ENCODE peak calls at places on chromosomes 7 and 10, in eight cellular contexts. S is adipocyte; C is CD8-positive, alpha-beta memory T cell; F is body of pancreas; A is WERI-Rb-1; R is brain microvascular endothelial cell; V is ovary; I is foreskin fibroblast. W is an unnamed sample.

GRCh38 chr10:77287647-77288120 is 349.9 kb downstream of the KCNMA1 start:
- DNase-seq in S (no peak), C (no peak), F (peak; percentile 59), A (no peak), R (no peak), V (no peak), I (peak; percentile 29), W (no peak)

GRCh38 chr10:66990431-66990830 is 64.6 kb downstream of the LRRTM3 start:
- DNase-seq in S (no peak), C (no peak), F (no peak), A (no peak), R (no peak), V (no peak), I (no peak), W (no peak)

GRCh38 chr10:30270247-30270646 is 78.8 kb downstream of the MTPAP start:
- DNase-seq in S (peak; percentile 74), C (no peak), F (no peak), A (no peak), R (no peak), V (no peak), I (peak; percentile 24), W (no peak)

GRCh38 chr7:139702313-139702731 is 75.5 kb downstream of the HIPK2 start:
- DNase-seq in S (no peak), C (no peak), F (no peak), A (no peak), R (no peak), V (peak; percentile 41), I (no peak), W (peak; percentile 34)

GRCh38 chr7:47521041-47521795 is 60.7 kb downstream of the TNS3 start:
- DNase-seq in S (no peak), C (no peak), F (no peak), A (no peak), R (no peak), V (no peak), I (no peak), W (no peak)

GRCh38 chr7:116209561-116210070 is 723 bp upstream of the TES start:
- DNase-seq in S (no peak), C (no peak), F (no peak), A (no peak), R (no peak), V (no peak), I (no peak), W (no peak)

GRCh38 chr10:14971867-14972448 is 12.8 kb downstream of the MEIG1 start:
- DNase-seq in S (peak; percentile 19), C (peak; percentile 55), F (peak; percentile 41), A (peak; percentile 33), R (no peak), V (no peak), I (no peak), W (peak; percentile 45)

GRCh38 chr10:6061056-6061455 is 1.1 kb downstream of the IL2RA start:
- DNase-seq in S (no peak), C (no peak), F (no peak), A (no peak), R (no peak), V (no peak), I (no peak), W (peak; percentile 5)

GRCh38 chr7:80918909-80919721 is at the start of gene SEMA3C:
- DNase-seq in S (peak; percentile 98), C (no peak), F (peak; percentile 88), A (peak; percentile 84), R (peak; percentile 90), V (peak; percentile 95), I (peak; percentile 99), W (peak; percentile 94)

GRCh38 chr10:69337312-69338132 is 59.2 kb downstream of the HK1 start:
- DNase-seq in S (peak; percentile 46), C (no peak), F (peak; percentile 55), A (no peak), R (peak; percentile 89), V (no peak), I (peak; percentile 90), W (no peak)

GRCh38 chr10:128978211-128978610 is 488.8 kb upstream of the MGMT start:
- DNase-seq in S (no peak), C (no peak), F (no peak), A (no peak), R (no peak), V (no peak), I (no peak), W (no peak)

GRCh38 chr7:70017371-70017770 is 419.1 kb downstream of the AUTS2 start:
- DNase-seq in S (peak; percentile 28), C (no peak), F (no peak), A (no peak), R (no peak), V (no peak), I (no peak), W (no peak)

GRCh38 chr10:79264942-79265341 is 82.3 kb upstream of the PPIF start:
- DNase-seq in S (no peak), C (no peak), F (no peak), A (no peak), R (peak; percentile 70), V (no peak), I (no peak), W (no peak)

GRCh38 chr10:28331821-28332220 is 29.0 kb upstream of the MPP7 start:
- DNase-seq in S (peak; percentile 92), C (no peak), F (peak; percentile 38), A (no peak), R (peak; percentile 87), V (no peak), I (peak; percentile 82), W (no peak)

GRCh38 chr7:46982928-46983327 is 599.0 kb downstream of the TNS3 start:
- DNase-seq in S (no peak), C (no peak), F (no peak), A (no peak), R (no peak), V (no peak), I (no peak), W (no peak)

GRCh38 chr7:197413-198335 is 5.3 kb downstream of the FAM20C start:
- DNase-seq in S (no peak), C (no peak), F (no peak), A (no peak), R (no peak), V (no peak), I (no peak), W (no peak)

GRCh38 chr7:195830-196128 is 3.4 kb downstream of the FAM20C start:
- DNase-seq in S (no peak), C (no peak), F (no peak), A (no peak), R (no peak), V (no peak), I (no peak), W (no peak)

GRCh38 chr7:194996-195829 is 2.8 kb downstream of the FAM20C start:
- DNase-seq in S (peak; percentile 69), C (no peak), F (no peak), A (no peak), R (no peak), V (no peak), I (peak; percentile 66), W (no peak)

GRCh38 chr7:196778-197321 is 4.5 kb downstream of the FAM20C start:
- DNase-seq in S (no peak), C (no peak), F (no peak), A (no peak), R (no peak), V (no peak), I (no peak), W (no peak)

DNA sequence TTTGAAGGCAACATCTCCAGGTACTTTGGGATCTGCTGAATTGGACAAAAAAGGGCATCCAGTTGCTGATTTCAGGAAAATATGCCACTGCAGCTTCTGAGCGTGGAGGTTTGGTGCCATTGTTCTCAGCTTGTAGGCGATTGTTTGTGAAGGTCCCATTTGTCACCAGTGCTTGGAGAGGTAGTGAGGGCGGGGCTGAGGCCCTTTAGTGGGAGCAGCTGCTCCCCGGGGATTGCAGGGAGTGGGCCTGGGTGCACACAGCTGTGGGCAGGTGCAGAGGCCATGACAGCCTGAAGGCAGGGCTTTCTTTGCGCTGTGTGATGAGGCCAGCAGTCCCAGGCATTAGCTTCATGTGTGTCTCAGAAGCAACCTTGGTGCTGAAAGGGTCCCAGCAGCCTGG is 3.9 kb downstream of the FAM20C start:
- DNase-seq in S (no peak), C (no peak), F (no peak), A (no peak), R (no peak), V (no peak), I (no peak), W (no peak)
- H3K4me3 ChIP-seq in S (peak overlapping the region; percentile 91), C (no peak overlapping the region), F (no peak overlapping the region), A (no peak overlapping the region), R (peak overlapping the region; percentile 91), V (no peak overlapping the region), I (peak overlapping the region; percentile 64), W (peak overlapping the region; percentile 83)

GRCh38 chr10:60781678-60782077 is 3.4 kb downstream of the CDK1 start:
- DNase-seq in S (no peak), C (no peak), F (no peak), A (no peak), R (no peak), V (no peak), I (no peak), W (no peak)
- H3K4me3 ChIP-seq in S (peak overlapping the region; percentile 27), C (no peak overlapping the region), F (no peak overlapping the region), A (no peak overlapping the region), R (no peak overlapping the region), V (no peak overlapping the region), I (no peak overlapping the region), W (no peak overlapping the region)

GRCh38 chr7:131562941-131563340 is 6.5 kb upstream of the PODXL start:
- DNase-seq in S (no peak), C (no peak), F (no peak), A (no peak), R (peak; percentile 32), V (no peak), I (no peak), W (no peak)

GRCh38 chr7:131556055-131556911 is at the start of gene PODXL:
- DNase-seq in S (peak; percentile 76), C (peak; percentile 64), F (peak; percentile 84), A (peak; percentile 83), R (no peak), V (peak; percentile 70), I (peak; percentile 70), W (peak; percentile 73)

GRCh38 chr7:131557521-131558385 is 1.3 kb upstream of the PODXL start:
- DNase-seq in S (peak; percentile 44), C (no peak), F (no peak), A (peak; percentile 92), R (no peak), V (peak; percentile 54), I (peak; percentile 60), W (peak; percentile 38)

GRCh38 chr7:131556912-131557457 is 557 bp upstream of the PODXL start:
- DNase-seq in S (no peak), C (no peak), F (no peak), A (no peak), R (no peak), V (no peak), I (no peak), W (no peak)

DNA sequence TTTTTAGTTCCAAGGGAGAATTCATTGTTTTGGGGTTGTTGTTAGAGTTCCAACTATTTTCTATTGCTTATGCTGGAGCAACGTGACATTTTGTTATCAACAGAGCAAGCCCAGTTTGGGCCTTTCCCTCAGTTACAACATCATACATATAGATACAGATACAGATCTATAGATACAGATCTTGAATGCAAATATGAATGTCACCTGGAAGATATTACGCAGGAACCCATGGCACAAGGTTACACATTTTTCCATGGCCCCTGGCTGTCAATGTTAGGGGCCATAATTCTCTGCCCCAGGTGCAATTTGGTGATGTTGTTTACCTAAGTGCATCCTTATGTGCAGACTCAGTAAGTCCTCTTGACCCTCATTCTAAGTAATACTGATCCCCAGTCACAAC is 3.6 kb upstream of the PODXL start:
- DNase-seq in S (no peak), C (no peak), F (no peak), A (no peak), R (no peak), V (no peak), I (no peak), W (no peak)
- H3K4me3 ChIP-seq in S (no peak overlapping the region), C (no peak overlapping the region), F (no peak overlapping the region), A (no peak overlapping the region), R (no peak overlapping the region), V (no peak overlapping the region), I (no peak overlapping the region), W (no peak overlapping the region)

GRCh38 chr10:127762925-127763324 is 25.9 kb downstream of the FOXI2 start:
- DNase-seq in S (no peak), C (no peak), F (no peak), A (no peak), R (no peak), V (no peak), I (no peak), W (no peak)
- H3K4me3 ChIP-seq in S (no peak overlapping the region), C (no peak overlapping the region), F (no peak overlapping the region), A (no peak overlapping the region), R (no peak overlapping the region), V (no peak overlapping the region), I (no peak overlapping the region), W (no peak overlapping the region)

W was measured in stomach.